ENCODE peak calls at places on chromosomes 3 and 15, in nine cellular contexts. One of them, this sample, is unnamed.

GRCh38 chr3:115699741-115700140 is 76.4 kb downstream of the GAP43 start:
- DNase-seq in A549: no peak
- DNase-seq in fibroblast of lung: peak
- DNase-seq in neural progenitor cell: no peak
- DNase-seq in SK-N-SH: no peak
- DNase-seq in IMR-90: peak
- DNase-seq in mammary epithelial cell: no peak
- DNase-seq in astrocyte: peak
- DNase-seq in endothelial cell of umbilical vein: no peak
- DNase-seq in this sample: no peak

GRCh38 chr3:14947105-14947885 is at the start of gene NR2C2:
- DNase-seq in A549: peak
- DNase-seq in fibroblast of lung: peak
- DNase-seq in neural progenitor cell: peak
- DNase-seq in SK-N-SH: peak
- DNase-seq in IMR-90: peak
- DNase-seq in mammary epithelial cell: peak
- DNase-seq in astrocyte: peak
- DNase-seq in endothelial cell of umbilical vein: peak
- DNase-seq in this sample: peak

GRCh38 chr3:172709776-172710708 is 825 bp downstream of the NCEH1 start:
- DNase-seq in A549: no peak
- DNase-seq in fibroblast of lung: peak
- DNase-seq in neural progenitor cell: peak
- DNase-seq in SK-N-SH: peak
- DNase-seq in IMR-90: peak
- DNase-seq in mammary epithelial cell: peak
- DNase-seq in astrocyte: peak
- DNase-seq in endothelial cell of umbilical vein: peak
- DNase-seq in this sample: peak

GRCh38 chr3:111627092-111627491 is 31.9 kb upstream of the ZBED2 start:
- DNase-seq in A549: no peak
- DNase-seq in fibroblast of lung: peak
- DNase-seq in neural progenitor cell: no peak
- DNase-seq in SK-N-SH: no peak
- DNase-seq in IMR-90: peak
- DNase-seq in mammary epithelial cell: peak
- DNase-seq in astrocyte: no peak
- DNase-seq in endothelial cell of umbilical vein: no peak
- DNase-seq in this sample: no peak

GRCh38 chr3:184619348-184619747 is 57.8 kb downstream of the EPHB3 start:
- DNase-seq in A549: no peak
- DNase-seq in fibroblast of lung: no peak
- DNase-seq in neural progenitor cell: no peak
- DNase-seq in SK-N-SH: no peak
- DNase-seq in IMR-90: no peak
- DNase-seq in mammary epithelial cell: no peak
- DNase-seq in astrocyte: no peak
- DNase-seq in endothelial cell of umbilical vein: peak
- DNase-seq in this sample: peak

GRCh38 chr3:171811913-171812321 is 1.6 kb upstream of the PLD1 start:
- DNase-seq in A549: peak
- DNase-seq in fibroblast of lung: peak
- DNase-seq in neural progenitor cell: no peak
- DNase-seq in SK-N-SH: no peak
- DNase-seq in IMR-90: peak
- DNase-seq in mammary epithelial cell: peak
- DNase-seq in astrocyte: peak
- DNase-seq in endothelial cell of umbilical vein: no peak
- DNase-seq in this sample: no peak

GRCh38 chr15:57652481-57652880 is 54.0 kb upstream of the POLR2M start:
- DNase-seq in A549: no peak
- DNase-seq in fibroblast of lung: no peak
- DNase-seq in neural progenitor cell: no peak
- DNase-seq in SK-N-SH: no peak
- DNase-seq in IMR-90: no peak
- DNase-seq in mammary epithelial cell: no peak
- DNase-seq in astrocyte: no peak
- DNase-seq in endothelial cell of umbilical vein: no peak
- DNase-seq in this sample: no peak

GRCh38 chr3:19063936-19064335 is 84.4 kb upstream of the KCNH8 start:
- DNase-seq in A549: no peak
- DNase-seq in fibroblast of lung: no peak
- DNase-seq in neural progenitor cell: no peak
- DNase-seq in SK-N-SH: peak
- DNase-seq in IMR-90: no peak
- DNase-seq in mammary epithelial cell: no peak
- DNase-seq in astrocyte: no peak
- DNase-seq in endothelial cell of umbilical vein: no peak
- DNase-seq in this sample: no peak

GRCh38 chr15:38610748-38611147 is 46.1 kb upstream of the RASGRP1 start:
- DNase-seq in A549: no peak
- DNase-seq in fibroblast of lung: no peak
- DNase-seq in neural progenitor cell: no peak
- DNase-seq in SK-N-SH: no peak
- DNase-seq in IMR-90: no peak
- DNase-seq in mammary epithelial cell: no peak
- DNase-seq in astrocyte: no peak
- DNase-seq in endothelial cell of umbilical vein: no peak
- DNase-seq in this sample: no peak

GRCh38 chr15:47708116-47708515 is 9.2 kb upstream of the SEMA6D start:
- DNase-seq in A549: no peak
- DNase-seq in fibroblast of lung: no peak
- DNase-seq in neural progenitor cell: no peak
- DNase-seq in SK-N-SH: no peak
- DNase-seq in IMR-90: no peak
- DNase-seq in mammary epithelial cell: no peak
- DNase-seq in astrocyte: no peak
- DNase-seq in endothelial cell of umbilical vein: peak
- DNase-seq in this sample: no peak

GRCh38 chr15:67253517-67254237 is 784 bp downstream of the AAGAB start:
- DNase-seq in A549: no peak
- DNase-seq in fibroblast of lung: peak
- DNase-seq in neural progenitor cell: no peak
- DNase-seq in SK-N-SH: peak
- DNase-seq in IMR-90: peak
- DNase-seq in mammary epithelial cell: peak
- DNase-seq in astrocyte: peak
- DNase-seq in endothelial cell of umbilical vein: no peak
- DNase-seq in this sample: peak

GRCh38 chr3:108414007-108414406 is 96.4 kb downstream of the MYH15 start:
- DNase-seq in A549: no peak
- DNase-seq in fibroblast of lung: peak
- DNase-seq in neural progenitor cell: no peak
- DNase-seq in SK-N-SH: no peak
- DNase-seq in IMR-90: peak
- DNase-seq in mammary epithelial cell: no peak
- DNase-seq in astrocyte: peak
- DNase-seq in endothelial cell of umbilical vein: no peak
- DNase-seq in this sample: no peak

GRCh38 chr3:32821686-32822296 is 4.0 kb downstream of the TRIM71 start:
- DNase-seq in A549: no peak
- DNase-seq in fibroblast of lung: no peak
- DNase-seq in neural progenitor cell: peak
- DNase-seq in SK-N-SH: peak
- DNase-seq in IMR-90: no peak
- DNase-seq in mammary epithelial cell: no peak
- DNase-seq in astrocyte: no peak
- DNase-seq in endothelial cell of umbilical vein: no peak
- DNase-seq in this sample: peak

GRCh38 chr3:197586181-197586580 is 30.4 kb upstream of the BDH1 start:
- DNase-seq in A549: no peak
- DNase-seq in fibroblast of lung: no peak
- DNase-seq in neural progenitor cell: no peak
- DNase-seq in SK-N-SH: no peak
- DNase-seq in IMR-90: no peak
- DNase-seq in mammary epithelial cell: no peak
- DNase-seq in astrocyte: no peak
- DNase-seq in endothelial cell of umbilical vein: no peak
- DNase-seq in this sample: no peak

GRCh38 chr15:67070150-67070549 is 4.7 kb downstream of the SMAD3 start:
- DNase-seq in A549: no peak
- DNase-seq in fibroblast of lung: no peak
- DNase-seq in neural progenitor cell: no peak
- DNase-seq in SK-N-SH: no peak
- DNase-seq in IMR-90: peak
- DNase-seq in mammary epithelial cell: peak
- DNase-seq in astrocyte: no peak
- DNase-seq in endothelial cell of umbilical vein: no peak
- DNase-seq in this sample: no peak

GRCh38 chr3:71416868-71417267 is 166.7 kb downstream of the FOXP1 start:
- DNase-seq in A549: peak
- DNase-seq in fibroblast of lung: peak
- DNase-seq in neural progenitor cell: peak
- DNase-seq in SK-N-SH: no peak
- DNase-seq in IMR-90: no peak
- DNase-seq in mammary epithelial cell: no peak
- DNase-seq in astrocyte: no peak
- DNase-seq in endothelial cell of umbilical vein: no peak
- DNase-seq in this sample: no peak

GRCh38 chr3:51390186-51390585 is 899 bp upstream of the RBM15B start:
- DNase-seq in A549: no peak
- DNase-seq in fibroblast of lung: no peak
- DNase-seq in neural progenitor cell: no peak
- DNase-seq in SK-N-SH: no peak
- DNase-seq in IMR-90: no peak
- DNase-seq in mammary epithelial cell: no peak
- DNase-seq in astrocyte: no peak
- DNase-seq in endothelial cell of umbilical vein: no peak
- DNase-seq in this sample: no peak

GRCh38 chr3:51389423-51390183 is 1.5 kb upstream of the RBM15B start:
- DNase-seq in A549: peak
- DNase-seq in fibroblast of lung: peak
- DNase-seq in neural progenitor cell: peak
- DNase-seq in SK-N-SH: peak
- DNase-seq in IMR-90: peak
- DNase-seq in mammary epithelial cell: no peak
- DNase-seq in astrocyte: peak
- DNase-seq in endothelial cell of umbilical vein: peak
- DNase-seq in this sample: peak

GRCh38 chr3:51386159-51386851 is 1.2 kb downstream of the MANF start:
- DNase-seq in A549: no peak
- DNase-seq in fibroblast of lung: no peak
- DNase-seq in neural progenitor cell: no peak
- DNase-seq in SK-N-SH: no peak
- DNase-seq in IMR-90: no peak
- DNase-seq in mammary epithelial cell: no peak
- DNase-seq in astrocyte: no peak
- DNase-seq in endothelial cell of umbilical vein: no peak
- DNase-seq in this sample: no peak

GRCh38 chr3:51386852-51387229 is 1.8 kb downstream of the MANF start:
- DNase-seq in A549: no peak
- DNase-seq in fibroblast of lung: no peak
- DNase-seq in neural progenitor cell: no peak
- DNase-seq in SK-N-SH: no peak
- DNase-seq in IMR-90: no peak
- DNase-seq in mammary epithelial cell: no peak
- DNase-seq in astrocyte: no peak
- DNase-seq in endothelial cell of umbilical vein: no peak
- DNase-seq in this sample: no peak

GRCh38 chr3:51388286-51389029 is 2.6 kb upstream of the RBM15B start:
- DNase-seq in A549: peak
- DNase-seq in fibroblast of lung: no peak
- DNase-seq in neural progenitor cell: no peak
- DNase-seq in SK-N-SH: no peak
- DNase-seq in IMR-90: peak
- DNase-seq in mammary epithelial cell: peak
- DNase-seq in astrocyte: no peak
- DNase-seq in endothelial cell of umbilical vein: no peak
- DNase-seq in this sample: peak
- H3K4me2 ChIP-seq in A549: no peak
- H3K4me2 ChIP-seq in fibroblast of lung: no peak
- H3K4me2 ChIP-seq in neural progenitor cell: no peak
- H3K4me2 ChIP-seq in SK-N-SH: peak
- H3K4me2 ChIP-seq in IMR-90: no peak
- H3K4me2 ChIP-seq in mammary epithelial cell: peak
- H3K4me2 ChIP-seq in astrocyte: peak
- H3K4me2 ChIP-seq in endothelial cell of umbilical vein: peak
- H3K4me2 ChIP-seq in this sample: peak

DNA sequence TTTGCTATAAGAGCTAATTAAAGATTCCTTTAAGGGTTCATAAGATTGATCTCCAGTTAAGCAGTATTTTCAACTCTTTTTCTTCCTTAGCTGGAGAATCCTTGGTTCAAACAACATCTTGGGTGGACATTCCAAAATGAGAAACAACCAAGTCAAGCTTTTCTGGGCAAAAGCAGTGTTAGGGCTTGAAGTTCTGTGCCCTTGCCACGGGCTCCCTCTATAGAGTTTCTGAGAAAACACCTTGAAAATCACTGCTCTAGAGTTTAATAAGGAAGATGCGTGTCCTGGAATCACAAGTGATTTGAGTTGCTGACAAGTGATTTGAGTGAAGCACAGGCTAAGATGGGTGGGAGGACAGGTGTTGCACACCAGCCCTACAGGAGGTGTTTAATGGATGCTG is 128.9 kb downstream of the SLCO3A1 start:
- DNase-seq in A549: peak
- DNase-seq in fibroblast of lung: no peak
- DNase-seq in neural progenitor cell: no peak
- DNase-seq in SK-N-SH: no peak
- DNase-seq in IMR-90: peak
- DNase-seq in mammary epithelial cell: no peak
- DNase-seq in astrocyte: no peak
- DNase-seq in endothelial cell of umbilical vein: no peak
- DNase-seq in this sample: peak
- TF ChIP-seq CTCF in A549: peak
- TF ChIP-seq CTCF in fibroblast of lung: peak
- TF ChIP-seq CTCF in neural progenitor cell: no peak
- TF ChIP-seq CTCF in SK-N-SH: no peak
- TF ChIP-seq CTCF in IMR-90: peak
- TF ChIP-seq CTCF in mammary epithelial cell: peak
- TF ChIP-seq CTCF in astrocyte: no peak
- TF ChIP-seq CTCF in endothelial cell of umbilical vein: no peak
- TF ChIP-seq CTCF in this sample: peak

GRCh38 chr15:51736069-51736468 is 1.4 kb downstream of the LYSMD2 start:
- DNase-seq in A549: no peak
- DNase-seq in fibroblast of lung: no peak
- DNase-seq in neural progenitor cell: no peak
- DNase-seq in SK-N-SH: peak
- DNase-seq in IMR-90: no peak
- DNase-seq in mammary epithelial cell: no peak
- DNase-seq in astrocyte: no peak
- DNase-seq in endothelial cell of umbilical vein: no peak
- DNase-seq in this sample: no peak
- H3K4me3 ChIP-seq in A549: peak
- H3K4me3 ChIP-seq in fibroblast of lung: peak
- H3K4me3 ChIP-seq in neural progenitor cell: no peak
- H3K4me3 ChIP-seq in SK-N-SH: peak
- H3K4me3 ChIP-seq in IMR-90: no peak
- H3K4me3 ChIP-seq in mammary epithelial cell: peak
- H3K4me3 ChIP-seq in astrocyte: no peak
- H3K4me3 ChIP-seq in endothelial cell of umbilical vein: no peak
- H3K4me3 ChIP-seq in this sample: no peak

GRCh38 chr3:78788839-78789238 is 979.0 kb downstream of the ROBO1 start:
- DNase-seq in A549: no peak
- DNase-seq in fibroblast of lung: no peak
- DNase-seq in neural progenitor cell: no peak
- DNase-seq in SK-N-SH: no peak
- DNase-seq in IMR-90: no peak
- DNase-seq in mammary epithelial cell: no peak
- DNase-seq in astrocyte: no peak
- DNase-seq in endothelial cell of umbilical vein: no peak
- DNase-seq in this sample: no peak

GRCh38 chr3:78794431-78794830 is 973.4 kb downstream of the ROBO1 start:
- DNase-seq in A549: no peak
- DNase-seq in fibroblast of lung: no peak
- DNase-seq in neural progenitor cell: no peak
- DNase-seq in SK-N-SH: no peak
- DNase-seq in IMR-90: no peak
- DNase-seq in mammary epithelial cell: peak
- DNase-seq in astrocyte: no peak
- DNase-seq in endothelial cell of umbilical vein: no peak
- DNase-seq in this sample: no peak

GRCh38 chr3:78791745-78792144 is 976.1 kb downstream of the ROBO1 start:
- DNase-seq in A549: no peak
- DNase-seq in fibroblast of lung: no peak
- DNase-seq in neural progenitor cell: no peak
- DNase-seq in SK-N-SH: peak
- DNase-seq in IMR-90: no peak
- DNase-seq in mammary epithelial cell: no peak
- DNase-seq in astrocyte: no peak
- DNase-seq in endothelial cell of umbilical vein: no peak
- DNase-seq in this sample: no peak
- H3K4me2 ChIP-seq in A549: no peak
- H3K4me2 ChIP-seq in fibroblast of lung: no peak
- H3K4me2 ChIP-seq in neural progenitor cell: no peak
- H3K4me2 ChIP-seq in SK-N-SH: no peak
- H3K4me2 ChIP-seq in IMR-90: no peak
- H3K4me2 ChIP-seq in mammary epithelial cell: no peak
- H3K4me2 ChIP-seq in astrocyte: no peak
- H3K4me2 ChIP-seq in endothelial cell of umbilical vein: no peak
- H3K4me2 ChIP-seq in this sample: no peak